ENCODE peak calls at places on chromosomes 13 and 19, in four cellular contexts. H is stomach, Z is progenitor cell of endocrine pancreas, I is neural crest cell. C is an unnamed sample.
A peak's percentile ranks its signal among the peaks of the same experiment; 100 is the strongest.

GRCh38 chr13:53298426-53298825 is 269.8 kb downstream of the OLFM4 start:
- DNase-seq in I (no peak), Z (no peak), H (no peak), C (no peak)

GRCh38 chr13:98171806-98172569 is 5.1 kb downstream of the RNF113B start:
- DNase-seq in Z (no peak), H (peak; percentile 44), I (no peak), C (no peak)

GRCh38 chr13:46801831-46802230 is 4.9 kb upstream of the ESD start:
- DNase-seq in Z (no peak), I (no peak), H (no peak), C (no peak)

GRCh38 chr19:4730740-4731171 is 7.1 kb upstream of the DPP9 start:
- DNase-seq in I (peak; percentile 36), Z (peak; percentile 32), H (no peak), C (no peak)

GRCh38 chr13:72163671-72164070 is 296.7 kb upstream of the DACH1 start:
- DNase-seq in Z (no peak), H (no peak), I (no peak), C (no peak)

GRCh38 chr19:48501961-48502719 is 9.5 kb downstream of the LMTK3 start:
- DNase-seq in I (no peak), H (peak; percentile 95), Z (peak; percentile 91), C (peak; percentile 93)

GRCh38 chr19:37903096-37903495 is 3.3 kb downstream of the WDR87 start:
- DNase-seq in H (no peak), Z (no peak), I (no peak), C (no peak)

GRCh38 chr19:51417107-51417806 is at the start of gene SIGLEC10:
- DNase-seq in I (no peak), H (peak; percentile 37), Z (no peak), C (no peak)

GRCh38 chr19:5973867-5974635 is 3.9 kb downstream of the RANBP3 start:
- DNase-seq in I (no peak), H (no peak), Z (no peak), C (no peak)

GRCh38 chr19:6047741-6048231 is 62.5 kb downstream of the RFX2 start:
- DNase-seq in I (peak; percentile 42), H (no peak), Z (peak; percentile 45), C (no peak)

GRCh38 chr13:110352735-110353134 is 45.7 kb downstream of the COL4A2 start:
- DNase-seq in I (no peak), H (no peak), Z (no peak), C (no peak)

GRCh38 chr13:99144306-99144705 is 56.3 kb upstream of the UBAC2 start:
- DNase-seq in Z (no peak), I (no peak), H (no peak), C (no peak)

GRCh38 chr13:72185756-72186155 is 318.8 kb upstream of the DACH1 start:
- DNase-seq in H (no peak), Z (no peak), I (no peak), C (no peak)

GRCh38 chr19:10120538-10121198 is 969 bp upstream of the EIF3G start:
- DNase-seq in Z (no peak), H (no peak), I (no peak), C (no peak)

GRCh38 chr13:113479179-113479578 is 11.3 kb downstream of the DCUN1D2 start:
- DNase-seq in I (no peak), Z (no peak), H (no peak), C (no peak)

GRCh38 chr13:44058067-44058466 is 178.4 kb downstream of the LACC1 start:
- DNase-seq in H (no peak), Z (no peak), I (no peak), C (no peak)

DNA sequence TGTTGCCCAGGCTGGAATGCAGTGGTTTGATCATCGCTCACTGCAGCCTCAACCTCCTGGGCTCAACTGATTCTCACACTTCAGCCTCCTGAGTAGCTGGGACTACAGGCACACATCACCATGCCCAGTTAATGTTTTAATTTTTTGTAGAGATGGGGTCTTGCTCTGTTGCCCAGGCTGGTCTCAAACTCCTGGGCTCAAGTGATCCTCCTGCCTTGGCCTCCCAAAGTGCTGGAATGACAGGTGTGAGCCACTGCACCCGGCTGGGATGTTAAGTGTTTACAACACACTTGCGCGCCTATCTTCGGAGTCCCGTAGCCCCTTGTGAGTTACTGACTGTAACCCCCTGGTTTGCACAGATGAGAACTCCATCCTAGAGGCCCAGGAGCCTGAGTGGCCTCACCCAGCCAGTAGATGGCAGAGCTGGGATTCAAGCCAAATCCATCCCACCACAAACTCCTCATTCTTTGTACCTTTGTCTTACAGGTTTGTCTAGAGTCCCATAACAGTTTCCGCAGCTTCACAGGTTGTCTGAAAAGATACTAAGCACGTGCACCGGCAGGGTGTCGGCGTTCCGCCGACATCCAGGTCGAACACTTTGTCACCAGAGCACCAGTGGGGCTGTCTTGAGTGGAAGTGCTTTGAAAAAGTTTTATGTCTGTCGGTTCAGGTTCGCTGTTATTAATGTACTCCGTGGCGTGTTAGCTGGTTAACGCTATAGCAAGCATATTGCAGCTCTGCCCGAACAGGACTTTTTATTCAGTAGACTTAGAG is 14.7 kb downstream of the MAG start:
- DNase-seq in Z (no peak), H (no peak), I (no peak), C (no peak)
- TF ChIP-seq CTCF in Z (peak; percentile 45), H (no peak), I (peak; percentile 53), C (no peak)

DNA sequence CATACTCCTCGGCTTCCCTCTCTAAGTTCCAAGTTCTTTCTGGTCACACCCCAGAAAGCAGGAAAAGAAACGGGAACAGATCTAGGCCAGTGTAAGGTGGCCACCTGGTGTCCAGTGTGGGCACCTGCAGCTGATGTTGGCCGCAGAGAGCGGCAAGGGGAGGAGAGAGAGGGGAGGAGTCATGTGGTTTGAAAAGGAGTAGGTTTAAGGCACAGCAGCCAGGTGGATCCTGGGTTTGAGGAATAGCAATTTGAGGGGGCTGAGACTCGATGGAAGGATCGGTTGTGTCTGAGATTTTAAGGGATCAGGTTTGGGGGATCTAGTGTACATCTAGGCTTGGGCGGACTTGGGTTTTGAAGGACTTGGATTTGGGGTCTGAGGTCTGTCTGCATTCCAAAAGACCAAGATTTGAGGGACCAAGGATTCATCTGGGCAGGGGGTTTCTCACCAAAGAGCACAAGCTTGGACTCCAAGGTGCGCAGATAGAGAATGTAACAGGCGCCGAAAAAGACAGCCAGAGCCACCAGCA is 1.2 kb downstream of the RABAC1 start:
- DNase-seq in H (peak; percentile 81), Z (peak; percentile 60), I (peak; percentile 54), C (no peak)
- TF ChIP-seq CTCF in H (peak; percentile 83), Z (peak; percentile 86), I (peak; percentile 82), C (peak; percentile 81)

DNA sequence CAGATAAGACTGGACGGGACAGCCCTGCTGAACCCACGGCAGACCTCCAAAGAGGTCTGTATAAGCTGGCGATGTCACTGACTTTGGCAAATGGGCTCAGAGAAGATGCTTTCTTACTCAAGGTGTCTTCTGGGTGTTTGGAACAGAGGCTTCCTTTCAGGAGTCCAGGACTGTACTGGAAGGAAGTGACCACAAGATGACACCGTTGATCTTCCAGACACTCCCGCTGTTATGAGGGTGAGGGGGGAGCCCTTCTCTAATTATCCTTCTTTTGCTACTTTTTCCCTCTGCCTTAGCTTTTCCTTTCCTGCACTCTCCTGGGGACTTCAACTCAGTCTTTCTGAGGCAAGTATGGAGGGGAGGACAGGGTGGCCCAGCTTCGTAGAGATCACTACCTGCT is 65.2 kb upstream of the ZNF599 start:
- DNase-seq in H (peak; percentile 17), I (no peak), Z (no peak), C (no peak)
- TF ChIP-seq CTCF in H (no peak), I (no peak), Z (no peak), C (no peak)

GRCh38 chr13:20623000-20623399 is 56.0 kb downstream of the IFT88 start:
- DNase-seq in I (no peak), Z (no peak), H (no peak), C (no peak)

GRCh38 chr13:20624213-20624612 is 57.3 kb downstream of the IFT88 start:
- DNase-seq in I (no peak), Z (no peak), H (no peak), C (no peak)
- TF ChIP-seq CTCF in I (no peak), Z (no peak), H (no peak), C (no peak)

DNA sequence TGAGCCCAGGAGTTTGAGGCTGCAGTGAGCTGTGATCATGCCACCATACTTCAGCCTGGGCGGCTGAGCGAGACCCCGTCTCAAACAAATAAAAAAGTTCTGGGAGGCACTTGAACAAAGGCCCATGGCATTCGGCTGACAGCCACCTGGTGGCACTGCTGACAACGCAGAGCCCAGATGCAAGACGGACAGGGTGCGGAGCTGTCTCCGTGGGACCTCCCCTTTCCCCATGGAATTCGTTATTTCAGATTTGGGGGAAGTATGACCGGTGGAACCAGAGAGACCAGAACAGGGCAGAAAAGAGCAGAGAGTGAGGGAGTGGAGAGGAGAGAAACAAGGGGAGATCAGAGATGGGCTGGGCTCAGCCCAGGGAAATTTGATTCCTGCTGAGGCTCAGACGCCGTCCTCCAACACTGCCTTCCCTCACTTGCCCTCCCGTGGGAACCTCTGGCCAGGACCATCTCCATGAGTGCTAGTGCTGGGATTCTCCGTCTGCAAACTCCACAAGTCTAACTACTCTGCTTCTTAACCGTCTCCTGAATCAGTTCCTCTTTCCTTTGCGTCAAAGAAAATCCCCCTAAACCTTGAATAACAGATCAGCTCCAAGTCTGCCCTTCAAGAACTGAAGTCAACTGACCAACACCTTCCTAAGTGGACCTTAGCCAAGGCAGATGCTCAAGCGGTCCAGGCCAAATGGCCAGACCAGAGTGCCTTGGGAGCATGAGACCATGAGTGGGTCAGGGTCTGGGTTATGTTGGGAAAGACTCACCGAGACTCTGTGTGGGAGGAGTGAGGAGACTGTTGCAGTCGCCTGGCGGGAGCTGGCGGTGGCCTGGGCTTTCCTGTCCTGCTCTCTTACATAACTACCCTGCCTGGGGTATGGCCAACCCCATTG is 11.9 kb upstream of the ATF5 start:
- DNase-seq in I (no peak), H (no peak), Z (no peak), C (no peak)
- TF ChIP-seq CTCF in I (peak; percentile 53), H (no peak), Z (peak; percentile 40), C (no peak)

GRCh38 chr19:54369082-54369691 is 4.5 kb upstream of the LAIR1 start:
- DNase-seq in I (no peak), H (no peak), Z (no peak), C (no peak)

GRCh38 chr19:54366811-54367210 is 2.1 kb upstream of the LAIR1 start:
- DNase-seq in H (no peak), Z (no peak), I (no peak), C (no peak)

DNA sequence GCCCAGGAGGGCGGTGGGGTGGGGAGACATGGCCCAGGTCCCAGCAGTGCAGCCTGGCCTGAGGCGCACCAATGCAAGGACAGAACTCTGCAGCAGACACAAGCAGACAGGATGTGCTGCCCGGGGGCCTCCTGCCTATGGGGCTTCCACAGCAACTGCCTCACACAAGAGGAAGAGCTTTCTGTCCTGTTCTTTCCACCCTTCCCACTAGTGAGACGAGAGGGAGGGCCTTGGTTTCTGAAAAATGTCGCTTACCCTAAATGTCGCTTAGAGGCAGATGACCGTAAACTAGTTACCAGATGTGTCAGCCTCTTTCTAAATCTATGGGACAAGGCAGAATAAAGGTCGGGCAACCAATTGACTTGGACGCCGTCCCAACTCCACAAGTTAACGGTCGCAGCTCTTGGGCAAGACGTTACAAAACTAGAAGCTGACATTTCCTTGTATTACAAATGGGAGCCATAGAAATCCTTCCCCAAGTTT is at the start of gene LAIR1:
- DNase-seq in Z (no peak), I (no peak), H (peak; percentile 31), C (no peak)
- TF ChIP-seq CTCF in Z (no peak), I (no peak), H (no peak), C (no peak)

GRCh38 chr19:19386373-19386869 is 19.1 kb upstream of the GATAD2A start:
- DNase-seq in Z (no peak), I (no peak), H (no peak), C (no peak)
- TF ChIP-seq CTCF in Z (no peak), I (no peak), H (no peak), C (no peak)

GRCh38 chr13:51910508-51910907 is 48.7 kb downstream of the CCDC70 start:
- DNase-seq in Z (no peak), I (no peak), H (no peak), C (no peak)
- TF ChIP-seq CTCF in Z (no peak), I (no peak), H (no peak), C (no peak)

GRCh38 chr19:771332-771785 is 20.4 kb downstream of the MISP start:
- DNase-seq in I (peak; percentile 43), H (no peak), Z (no peak), C (no peak)
- TF ChIP-seq CTCF in I (peak; percentile 63), H (peak; percentile 44), Z (peak; percentile 45), C (peak; percentile 32)

C was measured in mesothelial cell of epicardium.